ENCODE peak calls at places on chromosomes 16 and 17, in ten cellular contexts. H is HCT116, R is HFFc6, S is PC-3, A is GM13977, E is mammary epithelial cell, B is brain microvascular endothelial cell, N is PC-9, Y is heart right ventricle, F is B cell. T is an unnamed sample.

GRCh38 chr16:85515830-85516397 is 97.2 kb upstream of the GSE1 start:
- DNase-seq in B (no peak), E (no peak), R (no peak), H (no peak), A (no peak), F (no peak), Y (no peak), N (peak), S (no peak), T (no peak)

GRCh38 chr17:66552381-66552780 is 250.0 kb downstream of the PRKCA start:
- DNase-seq in R (no peak), S (no peak), E (no peak), B (no peak), N (no peak), H (no peak), F (no peak), Y (no peak), A (no peak), T (no peak)

GRCh38 chr17:19440421-19440820 is 29.4 kb downstream of the RNF112 start:
- DNase-seq in N (no peak), Y (no peak), R (no peak), S (no peak), A (no peak), B (no peak), E (no peak), F (no peak), H (no peak), T (no peak)

GRCh38 chr17:80045703-80046102 is 9.3 kb downstream of the CCDC40 start:
- DNase-seq in F (no peak), H (no peak), E (no peak), N (no peak), S (no peak), B (no peak), R (no peak), A (no peak), Y (no peak), T (no peak)

GRCh38 chr16:25192096-25192495 is 24.7 kb upstream of the AQP8 start:
- DNase-seq in Y (no peak), F (no peak), E (no peak), N (no peak), H (no peak), R (peak), A (no peak), B (no peak), S (no peak), T (no peak)

GRCh38 chr17:77864234-77865108 is 94.0 kb upstream of the TNRC6C start:
- DNase-seq in R (no peak), N (no peak), E (no peak), S (no peak), F (no peak), Y (no peak), H (no peak), A (no peak), B (no peak), T (no peak)

GRCh38 chr17:39769974-39770587 is 32.3 kb downstream of the GRB7 start:
- DNase-seq in S (peak), E (peak), R (peak), B (no peak), F (no peak), A (peak), H (peak), N (peak), Y (no peak), T (no peak)

GRCh38 chr16:67342616-67343015 is 16.0 kb downstream of the LRRC36 start:
- DNase-seq in Y (no peak), H (no peak), A (no peak), E (no peak), B (no peak), F (no peak), R (no peak), S (no peak), N (no peak), T (no peak)

GRCh38 chr17:20103454-20104448 is 94.6 kb downstream of the SPECC1 start:
- DNase-seq in B (no peak), Y (peak), S (no peak), N (no peak), H (no peak), A (no peak), R (no peak), E (no peak), F (no peak), T (no peak)

GRCh38 chr16:79597775-79598174 is 2.8 kb downstream of the MAF start:
- DNase-seq in R (no peak), A (no peak), S (no peak), E (peak), Y (no peak), N (no peak), H (no peak), B (no peak), F (no peak), T (no peak)

GRCh38 chr16:79599837-79600635 is 501 bp downstream of the MAF start:
- DNase-seq in S (no peak), H (no peak), N (no peak), Y (peak), A (peak), R (no peak), F (peak), B (no peak), E (peak), T (no peak)

GRCh38 chr16:79599256-79599836 is 1.2 kb downstream of the MAF start:
- DNase-seq in B (no peak), E (peak), Y (peak), H (no peak), R (no peak), F (peak), N (no peak), A (peak), S (no peak), T (no peak)

GRCh38 chr16:79597277-79597676 is 3.3 kb downstream of the MAF start:
- DNase-seq in A (no peak), N (no peak), F (no peak), B (no peak), S (no peak), R (no peak), E (peak), H (no peak), Y (no peak), T (no peak)

DNA sequence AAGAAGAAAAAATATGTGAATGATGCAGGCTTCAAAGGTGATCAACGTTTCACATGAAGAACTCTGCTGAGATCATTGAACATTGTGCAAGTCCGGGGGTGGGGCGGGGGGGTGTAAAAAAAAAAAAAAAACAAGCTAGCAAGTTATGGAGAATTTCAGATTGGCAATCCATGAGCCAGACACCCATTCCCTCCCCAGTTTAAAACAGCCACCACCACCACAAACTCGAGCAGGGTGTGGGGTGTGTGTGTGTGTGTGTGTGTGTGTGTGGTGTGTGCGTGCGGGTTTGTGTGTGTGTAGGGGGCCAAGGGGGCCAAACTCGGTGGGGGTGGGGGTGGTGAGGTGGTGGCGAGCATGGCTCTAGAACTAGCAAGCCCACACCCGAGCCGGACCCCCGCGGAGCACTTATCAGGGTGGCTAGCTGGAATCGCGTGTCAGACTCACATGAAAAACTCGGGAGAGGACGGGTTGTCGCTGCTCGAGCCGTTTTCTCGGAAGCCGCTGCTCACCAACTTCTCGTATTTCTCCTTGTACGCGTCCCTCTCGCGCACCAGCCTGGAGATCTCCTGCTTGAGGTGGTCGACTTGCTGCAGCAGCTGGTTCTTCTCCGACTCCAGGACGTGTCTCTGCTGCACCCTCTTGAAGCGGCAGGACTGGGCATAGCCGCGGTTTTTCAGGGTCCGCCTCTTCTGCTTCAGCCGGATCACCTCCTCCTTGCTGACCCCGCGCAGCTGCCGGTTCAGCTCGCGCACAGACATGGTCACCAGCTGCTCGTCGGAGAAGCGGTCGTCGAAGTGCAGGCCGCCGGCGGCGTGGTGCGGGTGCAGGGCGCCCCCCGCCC is 2.0 kb downstream of the MAF start:
- DNase-seq in R (no peak), N (no peak), B (peak), Y (peak), A (no peak), E (peak), F (peak), S (no peak), H (no peak), T (peak)
- TF ChIP-seq CTCF in R (no peak), N (no peak), B (peak), Y (no peak), A (no peak), E (peak), F (no peak), S (no peak), H (no peak), T (no peak)

DNA sequence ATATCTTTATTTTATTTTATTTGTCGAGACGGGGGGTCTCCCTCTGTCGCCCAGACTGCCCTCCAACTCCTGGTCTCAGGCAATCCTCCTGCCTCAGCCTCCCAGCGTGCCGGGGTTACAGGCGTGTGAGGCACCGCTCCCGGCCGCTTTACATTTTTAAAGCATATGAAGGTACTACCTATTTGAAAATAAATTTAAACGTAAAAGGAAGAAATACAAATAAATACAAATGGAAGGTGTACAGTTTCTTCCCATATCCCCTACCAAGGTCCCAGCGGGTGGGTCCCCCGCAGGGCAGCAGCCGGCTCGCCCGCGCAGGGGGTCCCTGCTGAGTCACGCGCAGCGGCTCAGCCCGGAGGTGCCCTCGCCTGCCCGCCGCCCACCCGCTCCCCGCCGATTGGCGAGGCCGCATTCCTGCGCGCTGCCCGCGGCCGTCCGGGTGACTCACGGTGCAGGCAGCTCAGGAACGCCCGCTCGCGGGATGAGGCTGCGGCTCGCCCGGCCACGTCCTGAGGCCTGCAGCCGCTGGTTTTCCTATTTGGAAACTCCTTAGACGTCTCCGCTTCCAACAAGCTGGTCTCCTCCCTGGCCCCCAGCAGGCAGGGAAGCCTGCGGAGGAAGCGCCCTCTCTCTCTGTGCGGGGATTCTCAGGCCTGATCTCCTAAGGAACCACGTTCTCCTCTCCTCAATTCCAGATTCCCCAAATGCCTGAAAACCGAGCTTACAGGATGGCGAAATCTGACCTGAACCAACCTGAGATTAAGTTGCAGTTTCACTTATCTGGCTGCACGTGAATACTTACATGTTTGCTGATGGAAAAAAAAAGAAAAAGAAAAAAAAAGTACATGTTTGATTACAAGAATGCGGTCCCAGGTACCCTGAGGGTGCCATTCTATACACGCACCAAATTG is 54.8 kb upstream of the MAP3K14 start:
- DNase-seq in Y (peak), E (peak), B (peak), S (peak), R (peak), F (no peak), N (peak), H (peak), A (no peak), T (peak)
- TF ChIP-seq CTCF in Y (no peak), E (peak), B (peak), S (no peak), R (no peak), F (no peak), N (peak), H (no peak), A (no peak), T (no peak)

GRCh38 chr17:74458835-74459234 is 7.6 kb upstream of the CD300A start:
- DNase-seq in R (no peak), N (no peak), E (no peak), A (no peak), B (no peak), H (no peak), Y (no peak), F (no peak), S (no peak), T (no peak)

GRCh38 chr17:74455025-74455585 is 11.3 kb upstream of the CD300A start:
- DNase-seq in R (no peak), F (no peak), S (no peak), B (no peak), A (no peak), N (no peak), Y (peak), E (no peak), H (no peak), T (no peak)

GRCh38 chr17:74457820-74458166 is 8.6 kb upstream of the CD300A start:
- DNase-seq in R (no peak), A (no peak), F (no peak), Y (no peak), N (no peak), B (no peak), E (no peak), H (no peak), S (no peak), T (no peak)

GRCh38 chr17:74459622-74460021 is 6.8 kb upstream of the CD300A start:
- DNase-seq in A (no peak), F (no peak), Y (no peak), E (no peak), B (no peak), N (no peak), H (no peak), R (no peak), S (no peak), T (no peak)

DNA sequence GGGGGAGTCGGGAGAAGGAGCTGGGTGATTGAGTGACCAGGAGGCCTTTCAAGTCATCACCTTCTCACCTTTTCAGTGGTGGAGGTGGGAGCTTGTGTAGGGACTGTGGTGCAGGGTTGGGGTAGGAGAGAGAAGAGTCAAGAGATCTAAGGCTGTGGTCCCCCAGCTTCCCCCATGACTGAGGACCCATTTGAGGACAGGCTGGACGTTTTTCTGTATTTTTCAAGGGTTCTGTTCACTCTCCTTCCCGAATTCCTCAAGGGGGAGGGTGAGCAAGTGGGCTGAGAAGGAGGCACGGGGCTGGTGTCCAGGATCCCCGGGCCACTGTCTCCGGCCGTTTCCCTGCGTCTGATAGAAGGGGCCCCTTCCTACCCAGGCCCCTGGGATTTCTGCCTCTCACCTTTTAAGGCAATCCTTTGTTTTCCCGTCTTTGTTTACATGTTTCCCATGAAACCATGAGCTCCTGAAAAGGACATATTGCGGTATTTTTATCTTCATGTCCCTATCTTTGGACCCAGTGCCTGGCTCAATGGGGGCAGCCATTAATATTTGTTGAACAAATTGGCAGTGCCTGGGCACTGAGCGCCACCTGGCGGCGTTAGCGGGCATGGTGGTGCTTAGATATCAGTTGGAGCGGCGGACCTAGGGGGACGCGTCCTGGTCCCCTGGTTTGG is 9.2 kb upstream of the CD300A start:
- DNase-seq in Y (peak), F (peak), S (peak), H (peak), A (peak), N (no peak), B (peak), E (peak), R (no peak), T (peak)
- TF ChIP-seq CTCF in Y (peak), F (peak), S (peak), H (peak), A (peak), N (peak), B (peak), E (peak), R (peak), T (peak)

GRCh38 chr17:46979023-46979870 is at the start of gene RPRML:
- DNase-seq in H (no peak), N (no peak), S (peak), B (no peak), F (peak), Y (no peak), E (peak), A (peak), R (no peak), T (no peak)

GRCh38 chr17:46976626-46977270 is 2.3 kb downstream of the RPRML start:
- DNase-seq in Y (no peak), A (no peak), H (no peak), E (no peak), N (peak), F (no peak), S (peak), B (no peak), R (no peak), T (no peak)

GRCh38 chr17:46977750-46978488 is 1.1 kb downstream of the RPRML start:
- DNase-seq in Y (no peak), N (no peak), R (no peak), S (no peak), B (no peak), H (no peak), F (no peak), E (no peak), A (no peak), T (no peak)

GRCh38 chr17:46978489-46979022 is 497 bp downstream of the RPRML start:
- DNase-seq in R (no peak), S (peak), Y (no peak), B (no peak), F (peak), N (no peak), A (peak), H (no peak), E (no peak), T (no peak)

DNA sequence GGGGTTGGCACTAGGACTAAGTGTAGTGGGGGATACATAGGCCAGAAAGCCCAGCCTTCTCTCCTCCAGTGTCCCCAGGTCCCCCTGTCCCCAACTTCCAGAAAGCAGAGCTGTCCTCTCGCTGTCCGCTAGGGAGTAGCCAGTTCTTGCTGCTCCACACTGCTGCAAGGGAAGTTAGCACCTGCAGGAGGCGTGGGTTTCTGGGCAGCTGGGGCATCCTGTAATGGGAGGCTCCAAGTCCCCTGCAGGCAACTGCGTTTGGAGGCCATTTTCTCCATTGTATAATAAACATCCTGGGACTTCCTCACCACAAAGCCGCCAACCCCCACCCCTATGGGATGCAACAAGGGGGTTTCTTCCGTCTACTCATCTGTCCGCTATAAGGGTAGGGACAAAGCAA is 1.7 kb downstream of the RPRML start:
- DNase-seq in A (no peak), Y (no peak), N (no peak), S (peak), B (no peak), R (peak), H (no peak), F (no peak), E (peak), T (no peak)
- TF ChIP-seq CTCF in A (no peak), Y (no peak), N (no peak), S (peak), B (peak), R (no peak), H (peak), F (no peak), E (peak), T (no peak)